ENCODE peak calls at places on chromosomes 11 and 22, in ten cellular contexts. X is NCI-H345; T is CD4-positive, alpha-beta memory T cell; R is fibroblast of mammary gland; U is activated CD8-positive, alpha-beta memory T cell treated with anti-CD3 and anti-CD28 coated beads for 1 hour; C is stimulated activated CD8-positive, alpha-beta memory T cell treated with anti-CD3 and anti-CD28 coated beads, Interleukin-15, amount 100 ng/mL, for 24 hours; E is HFFc6; Q is left ventricle myocardium superior; K is EH; S is activated effector memory CD4-positive, alpha-beta T cell treated with Interleukin-2 at 50 U/mL for 16 hours. O is an unnamed sample.

GRCh38 chr11:32511926-32512325 is 71.7 kb upstream of the EIF3M start:
- DNase-seq in X (no peak), T (no peak), R (no peak), U (no peak), C (no peak), E (no peak), Q (no peak), K (no peak), S (no peak), O (no peak)

GRCh38 chr11:102560555-102561011 is 30.0 kb upstream of the MMP7 start:
- DNase-seq in X (no peak), T (peak), R (peak), U (no peak), C (no peak), E (peak), Q (no peak), K (peak), S (no peak), O (no peak)

GRCh38 chr11:20873054-20873453 is 203.7 kb downstream of the NELL1 start:
- DNase-seq in X (peak), T (no peak), R (no peak), U (no peak), C (no peak), E (no peak), Q (no peak), K (no peak), S (no peak), O (no peak)

GRCh38 chr22:28832731-28833130 is 32.4 kb upstream of the XBP1 start:
- DNase-seq in X (no peak), T (no peak), R (no peak), U (no peak), C (no peak), E (no peak), Q (no peak), K (no peak), S (no peak), O (no peak)

GRCh38 chr11:27296406-27296994 is 66.5 kb downstream of the CCDC34 start:
- DNase-seq in X (peak), T (no peak), R (peak), U (no peak), C (no peak), E (peak), Q (no peak), K (peak), S (no peak), O (no peak)

GRCh38 chr22:27238935-27239510 is 562.5 kb downstream of the MN1 start:
- DNase-seq in X (no peak), T (no peak), R (peak), U (no peak), C (no peak), E (peak), Q (peak), K (peak), S (no peak), O (peak)

GRCh38 chr22:36010913-36011312 is 17.7 kb downstream of the RBFOX2 start:
- DNase-seq in X (no peak), T (no peak), R (peak), U (no peak), C (no peak), E (peak), Q (no peak), K (peak), S (no peak), O (no peak)

GRCh38 chr22:26168934-26169311 is 339 bp upstream of the SEZ6L start:
- DNase-seq in X (peak), T (no peak), R (no peak), U (no peak), C (no peak), E (no peak), Q (peak), K (peak), S (no peak), O (no peak)

GRCh38 chr11:95705485-95706124 is 84.0 kb downstream of the FAM76B start:
- DNase-seq in X (peak), T (peak), R (peak), U (peak), C (peak), E (peak), Q (peak), K (peak), S (peak), O (peak)

GRCh38 chr22:42330953-42331525 is 60.6 kb upstream of the TCF20 start:
- DNase-seq in X (peak), T (no peak), R (no peak), U (no peak), C (no peak), E (no peak), Q (no peak), K (no peak), S (no peak), O (no peak)

GRCh38 chr11:79484872-79485271 is 44.0 kb upstream of the TENM4 start:
- DNase-seq in X (no peak), T (no peak), R (no peak), U (no peak), C (no peak), E (no peak), Q (no peak), K (no peak), S (no peak), O (no peak)